ENCODE peak calls at places on chromosome 21, in six cellular contexts. D is breast epithelium, L is tibial nerve, M is body of pancreas, N is ovary, F is heart left ventricle. S is an unnamed sample.

GRCh38 chr21:41710823-41711160 is 56.1 kb downstream of the RIPK4 start:
- DNase-seq in D (no peak), L (no peak), M (no peak), N (no peak), F (no peak), S (no peak)

GRCh38 chr21:15211491-15212133 is 146.8 kb upstream of the NRIP1 start:
- DNase-seq in D (no peak), L (no peak), M (no peak), N (no peak), F (no peak), S (no peak)

GRCh38 chr21:36104306-36105300 is 30.3 kb upstream of the CBR3 start:
- DNase-seq in D (no peak), L (peak), M (peak), N (no peak), F (peak), S (no peak)

GRCh38 chr21:42747746-42748351 is 94.4 kb downstream of the PDE9A start:
- DNase-seq in D (no peak), L (no peak), M (no peak), N (no peak), F (no peak), S (no peak)

GRCh38 chr21:41133896-41134522 is 34.0 kb upstream of the BACE2 start:
- DNase-seq in D (no peak), L (no peak), M (no peak), N (no peak), F (no peak), S (no peak)

GRCh38 chr21:16563111-16563510 is 833.3 kb downstream of the USP25 start:
- DNase-seq in D (no peak), L (no peak), M (no peak), N (no peak), F (no peak), S (no peak)

GRCh38 chr21:15686506-15686905 is 43.3 kb upstream of the USP25 start:
- DNase-seq in D (no peak), L (no peak), M (no peak), N (no peak), F (no peak), S (no peak)

GRCh38 chr21:17467829-17468228 is 45.0 kb upstream of the CXADR start:
- DNase-seq in D (no peak), L (no peak), M (no peak), N (no peak), F (no peak), S (no peak)

GRCh38 chr21:34736116-34736870 is 67.5 kb downstream of the CLIC6 start:
- DNase-seq in D (no peak), L (no peak), M (no peak), N (no peak), F (no peak), S (no peak)

GRCh38 chr21:41703857-41704501 is 62.9 kb downstream of the RIPK4 start:
- DNase-seq in D (peak), L (no peak), M (peak), N (no peak), F (no peak), S (no peak)

GRCh38 chr21:38241029-38241740 is 15.6 kb upstream of the KCNJ15 start:
- DNase-seq in D (no peak), L (no peak), M (peak), N (no peak), F (peak), S (peak)

DNA sequence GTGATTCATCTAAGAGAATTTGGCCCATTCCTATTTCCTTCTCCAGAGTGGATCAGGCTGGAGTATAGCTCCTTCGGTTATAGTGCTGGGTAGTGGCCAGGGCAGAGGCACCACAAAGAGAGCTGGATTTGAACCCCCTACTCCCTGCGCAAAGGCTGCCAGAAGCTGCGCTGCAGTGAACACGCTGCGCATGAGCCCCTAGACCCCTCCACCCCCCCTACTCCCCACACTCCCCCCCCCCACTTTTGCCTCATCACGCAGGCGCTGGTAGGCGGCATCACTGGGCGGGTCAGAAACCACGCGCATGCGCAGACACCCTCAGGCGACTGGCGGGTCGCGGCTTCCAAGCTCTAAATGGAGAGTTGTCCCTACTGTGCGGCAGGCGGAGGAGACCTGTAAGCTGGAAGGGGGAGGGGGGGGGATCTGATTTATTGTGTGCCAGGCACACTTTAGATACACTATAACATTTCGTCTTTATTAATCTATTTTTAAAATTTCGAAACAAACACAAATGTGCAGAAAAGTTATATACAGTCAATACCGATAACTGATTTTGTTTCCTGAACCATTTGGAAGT is 38.7 kb upstream of the HMGN1 start:
- DNase-seq in D (peak), L (peak), M (peak), N (peak), F (peak), S (peak)
- TF ChIP-seq POLR2A in D (no peak), L (no peak), M (peak), N (no peak), F (no peak), S (no peak)

GRCh38 chr21:31865429-31865970 is 7.3 kb upstream of the HUNK start:
- DNase-seq in D (no peak), L (no peak), M (no peak), N (no peak), F (no peak), S (no peak)
- H3K4me3 ChIP-seq in D (no peak), L (no peak), M (no peak), N (no peak), F (no peak), S (no peak)

GRCh38 chr21:46316708-46317324 is 6.9 kb downstream of the C21orf58 start:
- DNase-seq in D (no peak), L (no peak), M (no peak), N (no peak), F (no peak), S (no peak)
- TF ChIP-seq CTCF in D (no peak), L (no peak), M (no peak), N (no peak), F (no peak), S (no peak)

GRCh38 chr21:43812957-43813730 is 23.8 kb downstream of the RRP1 start:
- DNase-seq in D (no peak), L (no peak), M (no peak), N (no peak), F (no peak), S (no peak)
- TF ChIP-seq POLR2A in D (no peak), L (no peak), M (no peak), N (no peak), F (no peak), S (no peak)

DNA sequence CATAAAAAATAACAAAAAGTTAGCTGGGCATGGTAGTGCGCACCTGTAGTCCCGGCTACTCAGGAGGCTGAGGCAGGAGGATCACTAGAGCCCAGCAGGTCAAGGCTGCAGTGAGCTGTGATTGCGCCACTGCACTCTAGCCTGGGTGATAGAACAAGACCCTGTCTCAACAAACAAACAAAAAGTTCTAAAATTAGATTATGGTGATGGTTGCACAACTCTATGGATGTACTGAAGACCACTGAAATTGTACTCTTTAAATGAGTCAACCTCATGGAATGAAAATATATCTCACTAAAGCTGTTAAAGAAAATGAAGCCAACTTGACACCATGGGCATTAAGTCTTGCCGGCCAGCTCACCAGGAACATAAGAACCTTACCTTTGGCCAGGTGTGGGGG is 9.1 kb downstream of the MRAP start:
- DNase-seq in D (no peak), L (no peak), M (no peak), N (no peak), F (no peak), S (no peak)
- H3K4me3 ChIP-seq in D (no peak), L (no peak), M (no peak), N (no peak), F (no peak), S (no peak)

GRCh38 chr21:44854664-44855446 is 18.6 kb downstream of the PTTG1IP start:
- DNase-seq in D (no peak), L (no peak), M (no peak), N (no peak), F (no peak), S (no peak)

GRCh38 chr21:44857127-44857892 is 16.2 kb downstream of the PTTG1IP start:
- DNase-seq in D (no peak), L (no peak), M (no peak), N (no peak), F (no peak), S (no peak)

GRCh38 chr21:44855572-44855971 is 17.9 kb downstream of the PTTG1IP start:
- DNase-seq in D (no peak), L (no peak), M (no peak), N (no peak), F (no peak), S (no peak)

GRCh38 chr21:44854391-44854663 is 19.2 kb downstream of the PTTG1IP start:
- DNase-seq in D (no peak), L (no peak), M (no peak), N (no peak), F (no peak), S (no peak)

DNA sequence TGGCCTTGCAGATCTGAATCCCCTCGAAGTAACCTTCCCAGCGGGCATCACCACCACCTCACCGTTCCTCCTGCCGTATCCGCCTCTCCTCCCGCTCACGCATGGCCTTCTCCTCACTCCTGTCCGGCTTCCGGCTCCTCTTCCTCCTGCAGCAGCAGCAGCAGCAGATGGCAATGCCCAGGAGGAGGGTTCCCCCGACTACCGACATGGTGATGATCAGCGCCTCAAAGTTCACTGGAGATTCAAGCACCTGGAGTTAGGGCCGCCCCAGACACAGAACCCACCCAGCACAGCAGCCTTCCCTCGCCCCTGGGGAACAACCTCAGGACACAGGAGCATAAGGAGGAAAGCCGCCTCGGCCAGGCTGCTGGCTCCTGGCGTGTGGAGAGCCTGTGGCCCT is 17.4 kb downstream of the PTTG1IP start:
- DNase-seq in D (no peak), L (no peak), M (no peak), N (no peak), F (no peak), S (no peak)
- TF ChIP-seq CTCF in D (no peak), L (no peak), M (no peak), N (no peak), F (no peak), S (no peak)

GRCh38 chr21:29053011-29053553 is 20.4 kb downstream of the CCT8 start:
- DNase-seq in D (no peak), L (no peak), M (no peak), N (no peak), F (no peak), S (no peak)

GRCh38 chr21:29055080-29055479 is 18.4 kb downstream of the CCT8 start:
- DNase-seq in D (no peak), L (no peak), M (no peak), N (no peak), F (no peak), S (no peak)

GRCh38 chr21:29056538-29057050 is 16.9 kb downstream of the CCT8 start:
- DNase-seq in D (no peak), L (no peak), M (no peak), N (no peak), F (no peak), S (no peak)

GRCh38 chr21:29053656-29054055 is 19.8 kb downstream of the CCT8 start:
- DNase-seq in D (no peak), L (no peak), M (no peak), N (no peak), F (no peak), S (no peak)

DNA sequence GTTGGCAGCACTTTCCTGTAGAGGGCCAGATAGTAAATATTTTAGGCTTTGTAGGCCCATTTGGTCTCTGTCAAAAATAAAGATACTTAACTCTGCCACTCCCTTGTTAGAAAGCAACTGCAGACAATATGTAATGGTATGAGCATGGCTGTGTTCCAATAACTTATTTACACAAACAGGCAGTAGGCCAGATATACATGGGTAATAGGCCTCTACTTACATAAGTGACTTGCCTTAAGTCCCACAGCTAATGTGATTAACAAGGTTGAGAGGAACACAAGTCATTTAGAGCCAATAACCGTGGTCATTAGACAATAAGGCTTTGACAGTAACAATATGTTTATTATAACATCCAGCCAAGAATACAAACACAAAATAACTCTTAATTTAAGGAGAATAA is 17.4 kb downstream of the CCT8 start:
- DNase-seq in D (no peak), L (no peak), M (no peak), N (no peak), F (no peak), S (no peak)
- TF ChIP-seq POLR2A in D (no peak), L (no peak), M (no peak), N (no peak), F (no peak), S (no peak)

DNA sequence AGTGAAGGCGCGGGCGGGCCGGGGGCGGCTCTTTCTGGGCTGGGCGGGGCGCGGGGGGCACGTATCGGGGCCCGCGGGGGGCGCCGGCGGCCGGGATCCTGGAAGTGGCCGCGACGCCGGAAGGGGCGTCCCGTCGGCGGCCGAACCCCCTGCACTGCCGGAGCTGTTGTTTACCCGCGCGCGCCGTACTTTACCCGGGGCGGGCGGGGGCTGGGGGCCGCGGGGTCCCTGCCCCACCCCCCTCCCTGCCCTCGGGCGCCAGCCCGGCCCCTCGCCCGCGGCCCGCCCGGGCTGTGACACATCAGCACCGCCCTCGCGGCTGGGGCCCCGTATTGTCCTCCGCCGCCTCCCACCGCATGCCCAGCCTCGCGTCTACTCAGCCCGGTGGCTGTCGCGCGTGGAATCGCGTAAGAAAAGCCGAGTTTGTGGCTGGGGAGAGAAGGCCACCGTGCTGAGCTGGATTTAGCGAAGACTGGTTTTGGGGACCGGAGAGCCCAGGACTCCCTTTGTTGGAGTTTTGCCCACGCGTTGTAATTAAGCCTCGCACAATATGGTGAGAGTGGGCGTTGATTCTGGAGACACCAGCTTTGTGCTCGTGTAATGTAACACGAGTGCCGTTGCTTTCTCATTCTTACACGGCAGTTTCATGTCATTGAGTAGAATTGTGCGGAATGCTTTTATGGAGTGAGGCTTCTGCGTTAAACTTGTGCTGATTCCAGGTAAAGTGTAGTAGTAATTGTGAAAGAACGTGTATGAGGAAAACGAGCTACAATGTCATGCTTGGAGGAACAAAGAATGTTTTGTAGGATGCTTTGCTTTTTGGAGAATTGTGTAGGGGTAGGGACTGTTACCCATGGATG is 554 bp downstream of the BACH1 start:
- DNase-seq in D (peak), L (peak), M (peak), N (peak), F (peak), S (peak)
- H3K4me3 ChIP-seq in D (peak), L (peak), M (peak), N (peak), F (peak), S (peak)

GRCh38 chr21:45847870-45848269 is 133.7 kb upstream of the COL6A1 start:
- DNase-seq in D (no peak), L (no peak), M (no peak), N (no peak), F (no peak), S (no peak)
- TF ChIP-seq CTCF in D (no peak), L (no peak), M (no peak), N (no peak), F (no peak), S (no peak)